ENCODE peak calls at places on chromosomes 16 and 17, in ten cellular contexts. M is sciatic nerve, Q is lung, Z is neural crest cell, F is AG08395, N is HFFc6, V is HCEC 1CT, C is heart right ventricle, K is fibroblast of pulmonary artery, J is foreskin melanocyte. I is an unnamed sample.

GRCh38 chr16:16887193-16887592 is 508.3 kb downstream of the NPIPA7 start:
- DNase-seq in M (no peak), Q (no peak), Z (no peak), F (no peak), N (no peak), V (no peak), C (no peak), K (no peak), J (no peak), I (no peak)

GRCh38 chr16:50193594-50193993 is 40.5 kb downstream of the TENT4B start:
- DNase-seq in M (no peak), Q (no peak), Z (no peak), F (no peak), N (no peak), V (no peak), C (no peak), K (no peak), J (no peak), I (peak)

GRCh38 chr17:44794699-44795413 is 35.2 kb downstream of the GJC1 start:
- DNase-seq in M (peak), Q (no peak), Z (no peak), F (peak), N (peak), V (peak), C (no peak), K (peak), J (peak), I (peak)

GRCh38 chr16:87047221-87048037 is 269.8 kb downstream of the C16orf95 start:
- DNase-seq in M (no peak), Q (no peak), Z (no peak), F (no peak), N (no peak), V (peak), C (no peak), K (no peak), J (no peak), I (no peak)

GRCh38 chr16:79912592-79913310 is 312.2 kb upstream of the MAF start:
- DNase-seq in M (no peak), Q (no peak), Z (no peak), F (no peak), N (no peak), V (no peak), C (no peak), K (no peak), J (no peak), I (no peak)

GRCh38 chr17:32784113-32784512 is 92.8 kb downstream of the MYO1D start:
- DNase-seq in M (no peak), Q (no peak), Z (no peak), F (no peak), N (no peak), V (no peak), C (no peak), K (no peak), J (no peak), I (no peak)

GRCh38 chr17:42901535-42902229 is 1.1 kb downstream of the G6PC1 start:
- DNase-seq in M (no peak), Q (no peak), Z (no peak), F (no peak), N (no peak), V (no peak), C (no peak), K (no peak), J (no peak), I (no peak)

GRCh38 chr17:7394452-7395191 is at the start of gene PLSCR3:
- DNase-seq in M (peak), Q (peak), Z (peak), F (peak), N (peak), V (peak), C (peak), K (peak), J (peak), I (peak)

GRCh38 chr16:86740817-86741799 is 162.8 kb downstream of the FOXL1 start:
- DNase-seq in M (no peak), Q (no peak), Z (peak), F (peak), N (peak), V (peak), C (peak), K (peak), J (peak), I (peak)

GRCh38 chr16:23124315-23124714 is 24.9 kb downstream of the USP31 start:
- DNase-seq in M (no peak), Q (no peak), Z (no peak), F (peak), N (peak), V (peak), C (no peak), K (peak), J (no peak), I (peak)

GRCh38 chr16:85393674-85394510 is 219.2 kb upstream of the GSE1 start:
- DNase-seq in M (peak), Q (peak), Z (peak), F (peak), N (peak), V (peak), C (peak), K (peak), J (no peak), I (peak)

GRCh38 chr17:75827291-75828050 is 16.7 kb downstream of the UNC13D start:
- DNase-seq in M (peak), Q (peak), Z (peak), F (peak), N (no peak), V (peak), C (peak), K (peak), J (peak), I (peak)

GRCh38 chr17:7739746-7740145 is 22.2 kb downstream of the DNAH2 start:
- DNase-seq in M (no peak), Q (no peak), Z (no peak), F (no peak), N (no peak), V (no peak), C (no peak), K (no peak), J (no peak), I (no peak)

GRCh38 chr17:63973247-63973646 is 529 bp upstream of the SCN4A start:
- DNase-seq in M (no peak), Q (no peak), Z (no peak), F (no peak), N (no peak), V (no peak), C (no peak), K (no peak), J (no peak), I (no peak)

GRCh38 chr16:68479271-68479670 is 31.0 kb upstream of the SMPD3 start:
- DNase-seq in M (no peak), Q (no peak), Z (no peak), F (no peak), N (no peak), V (no peak), C (no peak), K (no peak), J (no peak), I (no peak)

GRCh38 chr17:63309021-63309420 is 137.1 kb downstream of the CYB561 start:
- DNase-seq in M (no peak), Q (no peak), Z (no peak), F (no peak), N (peak), V (peak), C (no peak), K (peak), J (no peak), I (peak)

GRCh38 chr16:57797526-57798266 is 4.6 kb downstream of the KIFC3 start:
- DNase-seq in M (no peak), Q (peak), Z (no peak), F (no peak), N (no peak), V (no peak), C (peak), K (no peak), J (no peak), I (no peak)

GRCh38 chr17:73663614-73664013 is 19.4 kb upstream of the SDK2 start:
- DNase-seq in M (no peak), Q (peak), Z (no peak), F (no peak), N (no peak), V (no peak), C (no peak), K (no peak), J (no peak), I (no peak)

GRCh38 chr16:15993946-15994665 is 44.7 kb downstream of the ABCC1 start:
- DNase-seq in M (no peak), Q (no peak), Z (no peak), F (no peak), N (no peak), V (peak), C (no peak), K (peak), J (no peak), I (peak)

GRCh38 chr16:53175118-53175517 is 120.3 kb downstream of the CHD9 start:
- DNase-seq in M (no peak), Q (no peak), Z (no peak), F (no peak), N (no peak), V (no peak), C (no peak), K (no peak), J (no peak), I (no peak)

GRCh38 chr16:77480671-77481315 is 46.0 kb upstream of the ADAMTS18 start:
- DNase-seq in M (no peak), Q (no peak), Z (no peak), F (no peak), N (no peak), V (no peak), C (no peak), K (no peak), J (no peak), I (no peak)

GRCh38 chr16:57930533-57930932 is 40.4 kb downstream of the CNGB1 start:
- DNase-seq in M (no peak), Q (no peak), Z (no peak), F (no peak), N (no peak), V (no peak), C (no peak), K (no peak), J (no peak), I (no peak)

GRCh38 chr16:16778322-16778721 is 399.4 kb downstream of the NPIPA7 start:
- DNase-seq in M (no peak), Q (no peak), Z (no peak), F (no peak), N (no peak), V (no peak), C (no peak), K (no peak), J (no peak), I (no peak)

GRCh38 chr17:51487947-51488346 is 227.6 kb downstream of the UTP18 start:
- DNase-seq in M (no peak), Q (no peak), Z (no peak), F (no peak), N (no peak), V (no peak), C (no peak), K (no peak), J (no peak), I (peak)

GRCh38 chr16:50946606-50947005 is 204.5 kb downstream of the SALL1 start:
- DNase-seq in M (no peak), Q (no peak), Z (no peak), F (no peak), N (no peak), V (no peak), C (no peak), K (no peak), J (no peak), I (no peak)

GRCh38 chr16:716250-716607 is 1.3 kb downstream of the METRN start:
- DNase-seq in M (peak), Q (no peak), Z (peak), F (peak), N (peak), V (peak), C (no peak), K (peak), J (peak), I (peak)

GRCh38 chr17:9890124-9890523 is 14.9 kb downstream of the RCVRN start:
- DNase-seq in M (no peak), Q (no peak), Z (peak), F (peak), N (peak), V (no peak), C (peak), K (no peak), J (no peak), I (peak)

GRCh38 chr16:49010396-49010795 is 271.2 kb downstream of the CBLN1 start:
- DNase-seq in M (no peak), Q (no peak), Z (no peak), F (peak), N (no peak), V (peak), C (no peak), K (no peak), J (no peak), I (no peak)

GRCh38 chr16:4372578-4373355 is 1.1 kb downstream of the VASN start:
- DNase-seq in M (no peak), Q (no peak), Z (no peak), F (peak), N (peak), V (peak), C (peak), K (peak), J (no peak), I (peak)

GRCh38 chr17:69978056-69978646 is 96.9 kb upstream of the KCNJ16 start:
- DNase-seq in M (no peak), Q (no peak), Z (no peak), F (no peak), N (no peak), V (no peak), C (no peak), K (no peak), J (no peak), I (no peak)

GRCh38 chr16:69834817-69835477 is 72.8 kb downstream of the WWP2 start:
- DNase-seq in M (no peak), Q (no peak), Z (no peak), F (no peak), N (no peak), V (no peak), C (no peak), K (no peak), J (no peak), I (no peak)

GRCh38 chr17:56597495-56597990 is 4.0 kb downstream of the NOG start:
- DNase-seq in M (peak), Q (no peak), Z (peak), F (peak), N (no peak), V (no peak), C (peak), K (no peak), J (no peak), I (peak)

GRCh38 chr16:75660321-75660720 is 12.7 kb downstream of the TERF2IP start:
- DNase-seq in M (no peak), Q (no peak), Z (no peak), F (no peak), N (no peak), V (no peak), C (no peak), K (no peak), J (no peak), I (no peak)

I was measured in GM23248.